ENCODE peak calls at places on chromosomes 13 and 19, in five cellular contexts. B is Peyer's patch, H is RWPE1, X is heart right ventricle, A is A673. P is an unnamed sample.

GRCh38 chr13:105991622-105992254 is 543.7 kb downstream of the EFNB2 start:
- DNase-seq in B (no peak), H (peak), X (no peak), A (no peak), P (no peak)

GRCh38 chr19:30133803-30134202 is 191.8 kb downstream of the URI1 start:
- DNase-seq in B (peak), H (no peak), X (no peak), A (no peak), P (no peak)

GRCh38 chr19:45113628-45114027 is 20.6 kb downstream of the PPP1R37 start:
- DNase-seq in B (peak), H (no peak), X (no peak), A (no peak), P (no peak)

GRCh38 chr19:33406521-33407139 is 33.1 kb downstream of the CEBPG start:
- DNase-seq in B (peak), H (peak), X (peak), A (peak), P (peak)

GRCh38 chr19:36054119-36054732 is at the start of gene THAP8:
- DNase-seq in B (peak), H (peak), X (peak), A (peak), P (peak)

GRCh38 chr13:106173346-106173745 is 362.1 kb downstream of the EFNB2 start:
- DNase-seq in B (no peak), H (no peak), X (no peak), A (no peak), P (no peak)

GRCh38 chr13:113552786-113553540 is 31.6 kb upstream of the TFDP1 start:
- DNase-seq in B (peak), H (no peak), X (no peak), A (no peak), P (no peak)

GRCh38 chr13:96851856-96852255 is 142.4 kb downstream of the OXGR1 start:
- DNase-seq in B (no peak), H (no peak), X (no peak), A (no peak), P (no peak)

GRCh38 chr19:32150605-32151004 is 194.8 kb upstream of the ZNF507 start:
- DNase-seq in B (no peak), H (no peak), X (no peak), A (no peak), P (no peak)

GRCh38 chr19:39297931-39298634 is 1.9 kb downstream of the IFNL1 start:
- DNase-seq in B (no peak), H (no peak), X (no peak), A (no peak), P (no peak)

GRCh38 chr19:29927944-29928669 is 13.9 kb upstream of the URI1 start:
- DNase-seq in B (no peak), H (no peak), X (no peak), A (no peak), P (no peak)

GRCh38 chr19:48341006-48341405 is 15.7 kb downstream of the EMP3 start:
- DNase-seq in B (no peak), H (peak), X (no peak), A (no peak), P (no peak)

GRCh38 chr19:47698631-47699359 is 14.4 kb upstream of the EHD2 start:
- DNase-seq in B (no peak), H (no peak), X (no peak), A (no peak), P (peak)

GRCh38 chr13:23979361-23980159 is 82.3 kb upstream of the C1QTNF9B start:
- DNase-seq in B (peak), H (peak), X (peak), A (peak), P (peak)

GRCh38 chr13:108270442-108270841 is 924 bp downstream of the TNFSF13B start:
- DNase-seq in B (no peak), H (no peak), X (no peak), A (peak), P (no peak)

GRCh38 chr13:72255908-72256307 is 388.9 kb upstream of the DACH1 start:
- DNase-seq in B (no peak), H (peak), X (no peak), A (peak), P (no peak)

GRCh38 chr19:55156202-55157063 is 1.1 kb downstream of the TNNI3 start:
- DNase-seq in B (peak), H (peak), X (peak), A (peak), P (peak)

GRCh38 chr13:20136781-20137703 is 23.8 kb downstream of the GJA3 start:
- DNase-seq in B (peak), H (no peak), X (no peak), A (no peak), P (no peak)

GRCh38 chr13:31191748-31192147 is 8.0 kb upstream of the B3GLCT start:
- DNase-seq in B (no peak), H (no peak), X (no peak), A (no peak), P (no peak)

GRCh38 chr13:31912641-31913401 is 118.8 kb upstream of the FRY start:
- DNase-seq in B (no peak), H (no peak), X (no peak), A (no peak), P (no peak)

GRCh38 chr13:102948006-102948405 is 102.2 kb downstream of the ERCC5 start:
- DNase-seq in B (no peak), H (no peak), X (peak), A (peak), P (no peak)

DNA sequence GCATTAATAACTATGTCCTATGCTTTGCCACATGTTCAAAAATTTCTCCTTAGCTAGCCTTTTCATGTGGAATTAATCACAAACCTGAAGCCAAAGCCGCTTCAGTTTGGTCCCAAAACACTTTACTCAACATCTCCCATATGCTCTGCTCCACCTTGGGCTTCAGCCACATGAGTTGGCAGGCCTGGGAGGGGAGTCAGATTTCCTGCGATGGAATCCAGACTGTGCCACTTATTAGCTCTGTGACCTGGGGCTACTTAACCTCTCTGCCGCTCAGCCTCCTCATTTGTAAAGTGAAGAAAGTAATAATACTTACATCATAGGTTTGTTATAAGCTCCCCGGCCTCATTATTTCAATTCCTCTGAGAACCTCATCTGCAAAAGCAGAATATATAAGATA is 272.0 kb downstream of the LMO7 start:
- DNase-seq in B (no peak), H (no peak), X (peak), A (no peak), P (peak)
- H3K27ac ChIP-seq in B (no peak), H (no peak), X (no peak), A (no peak), P (no peak)

GRCh38 chr19:2096543-2097329 is at the start of gene IZUMO4:
- DNase-seq in B (peak), H (peak), X (peak), A (peak), P (peak)
- TF ChIP-seq CTCF in B (peak), H (peak), X (peak), A (peak), P (peak)

DNA sequence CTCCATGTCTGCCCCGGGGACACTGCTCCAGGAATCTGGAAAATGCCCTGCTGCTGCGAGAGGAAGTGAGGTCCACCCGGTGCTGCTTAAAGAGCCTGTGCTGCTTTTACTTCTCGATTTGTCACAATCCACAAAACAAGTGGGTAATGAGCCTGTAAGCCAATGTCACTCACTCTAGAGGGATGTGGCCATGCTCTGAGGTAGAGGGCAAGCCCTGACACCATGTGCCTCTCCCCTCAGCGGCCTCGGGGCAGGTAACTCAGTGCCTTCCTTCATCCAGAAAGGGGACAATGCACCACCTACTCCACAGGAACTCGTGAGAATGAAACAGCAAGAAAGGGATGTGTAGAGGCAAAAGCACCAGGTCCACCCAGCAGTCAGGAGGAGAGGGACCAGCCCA is 106.2 kb downstream of the TUBA3C start:
- DNase-seq in B (no peak), H (no peak), X (no peak), A (no peak), P (no peak)
- H3K27ac ChIP-seq in B (no peak), H (no peak), X (no peak), A (no peak), P (no peak)

GRCh38 chr13:77449265-77449664 is 86.2 kb upstream of the SCEL start:
- DNase-seq in B (no peak), H (no peak), X (no peak), A (no peak), P (no peak)

GRCh38 chr13:77443511-77443910 is 92.0 kb upstream of the SCEL start:
- DNase-seq in B (no peak), H (no peak), X (no peak), A (no peak), P (no peak)

GRCh38 chr13:77448689-77449088 is 86.8 kb upstream of the SCEL start:
- DNase-seq in B (no peak), H (no peak), X (no peak), A (no peak), P (peak)
- TF ChIP-seq CTCF in B (no peak), H (no peak), X (no peak), A (no peak), P (no peak)

DNA sequence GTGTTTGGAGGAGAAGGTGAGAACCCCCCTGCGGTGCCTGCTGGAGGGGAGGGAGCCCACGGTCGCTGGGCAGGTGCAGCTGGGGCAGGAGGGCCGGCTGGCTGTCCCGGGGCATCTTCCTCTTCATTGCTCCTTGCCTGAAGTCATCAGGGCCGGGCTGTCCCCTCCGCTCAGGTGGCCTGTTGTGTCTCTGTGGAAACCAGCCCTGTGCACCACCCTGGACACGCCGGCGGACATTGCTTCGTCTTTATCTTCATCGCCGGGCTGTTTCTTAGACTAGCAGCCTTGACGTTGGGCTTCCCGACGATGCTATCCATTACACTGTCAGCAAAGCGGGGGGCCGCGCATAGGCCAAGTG is 111.6 kb upstream of the SOX1 start:
- DNase-seq in B (peak), H (no peak), X (no peak), A (no peak), P (no peak)
- H3K27ac ChIP-seq in B (no peak), H (no peak), X (no peak), A (no peak), P (no peak)

GRCh38 chr19:40414536-40415535 is 1.7 kb upstream of the PRX start:
- DNase-seq in B (no peak), H (no peak), X (no peak), A (no peak), P (no peak)
- TF ChIP-seq CTCF in B (no peak), H (no peak), X (no peak), A (no peak), P (no peak)

GRCh38 chr19:17739121-17739875 is 12.0 kb upstream of the FCHO1 start:
- DNase-seq in B (no peak), H (no peak), X (peak), A (peak), P (no peak)
- H3K27ac ChIP-seq in B (peak), H (peak), X (no peak), A (peak), P (no peak)